ENCODE peak calls at places on chromosome 6, in six cellular contexts. One of them, this sample, is unnamed.

GRCh38 chr6:158474961-158475343 is 84.9 kb upstream of the TMEM181 start:
- DNase-seq in H9: no peak
- DNase-seq in IMR-90: peak
- DNase-seq in mesenchymal stem cell: peak
- DNase-seq in H1: no peak
- DNase-seq in mesendoderm: no peak
- DNase-seq in this sample: no peak

GRCh38 chr6:101706576-101706975 is 313.1 kb downstream of the GRIK2 start:
- DNase-seq in H9: no peak
- DNase-seq in IMR-90: no peak
- DNase-seq in mesenchymal stem cell: no peak
- DNase-seq in H1: no peak
- DNase-seq in mesendoderm: no peak
- DNase-seq in this sample: no peak

GRCh38 chr6:145275787-145276186 is 459.5 kb downstream of the EPM2A start:
- DNase-seq in H9: no peak
- DNase-seq in IMR-90: no peak
- DNase-seq in mesenchymal stem cell: no peak
- DNase-seq in H1: no peak
- DNase-seq in mesendoderm: no peak
- DNase-seq in this sample: no peak

GRCh38 chr6:163261361-163261760 is 153.2 kb upstream of the QKI start:
- DNase-seq in H9: no peak
- DNase-seq in IMR-90: no peak
- DNase-seq in mesenchymal stem cell: no peak
- DNase-seq in H1: no peak
- DNase-seq in mesendoderm: peak
- DNase-seq in this sample: no peak

GRCh38 chr6:118596774-118597332 is 48.8 kb downstream of the PLN start:
- DNase-seq in H9: no peak
- DNase-seq in IMR-90: no peak
- DNase-seq in mesenchymal stem cell: no peak
- DNase-seq in H1: no peak
- DNase-seq in mesendoderm: peak
- DNase-seq in this sample: no peak

GRCh38 chr6:28803337-28803709 is 120.5 kb downstream of the TRIM27 start:
- DNase-seq in H9: no peak
- DNase-seq in IMR-90: no peak
- DNase-seq in mesenchymal stem cell: no peak
- DNase-seq in H1: no peak
- DNase-seq in mesendoderm: peak
- DNase-seq in this sample: no peak

GRCh38 chr6:122753688-122754056 is 25.8 kb upstream of the FABP7 start:
- DNase-seq in H9: no peak
- DNase-seq in IMR-90: no peak
- DNase-seq in mesenchymal stem cell: no peak
- DNase-seq in H1: no peak
- DNase-seq in mesendoderm: no peak
- DNase-seq in this sample: no peak

GRCh38 chr6:56101141-56101553 is 146.2 kb downstream of the COL21A1 start:
- DNase-seq in H9: no peak
- DNase-seq in IMR-90: peak
- DNase-seq in mesenchymal stem cell: peak
- DNase-seq in H1: no peak
- DNase-seq in mesendoderm: no peak
- DNase-seq in this sample: peak

GRCh38 chr6:137880633-137881521 is 13.8 kb downstream of the TNFAIP3 start:
- DNase-seq in H9: no peak
- DNase-seq in IMR-90: no peak
- DNase-seq in mesenchymal stem cell: no peak
- DNase-seq in H1: no peak
- DNase-seq in mesendoderm: no peak
- DNase-seq in this sample: no peak

GRCh38 chr6:54286141-54286540 is 22.1 kb upstream of the TINAG start:
- DNase-seq in H9: no peak
- DNase-seq in IMR-90: no peak
- DNase-seq in mesenchymal stem cell: peak
- DNase-seq in H1: no peak
- DNase-seq in mesendoderm: no peak
- DNase-seq in this sample: no peak

GRCh38 chr6:2596222-2596621 is 154.5 kb downstream of the MYLK4 start:
- DNase-seq in H9: peak
- DNase-seq in IMR-90: no peak
- DNase-seq in mesenchymal stem cell: no peak
- DNase-seq in H1: peak
- DNase-seq in mesendoderm: peak
- DNase-seq in this sample: no peak

GRCh38 chr6:71203211-71203610 is 85.4 kb upstream of the OGFRL1 start:
- DNase-seq in H9: no peak
- DNase-seq in IMR-90: no peak
- DNase-seq in mesenchymal stem cell: no peak
- DNase-seq in H1: no peak
- DNase-seq in mesendoderm: no peak
- DNase-seq in this sample: no peak

GRCh38 chr6:111972714-111973678 is 80.9 kb upstream of the CCN6 start:
- DNase-seq in H9: no peak
- DNase-seq in IMR-90: peak
- DNase-seq in mesenchymal stem cell: peak
- DNase-seq in H1: no peak
- DNase-seq in mesendoderm: peak
- DNase-seq in this sample: peak

GRCh38 chr6:108115598-108116058 is 41.1 kb upstream of the OSTM1 start:
- DNase-seq in H9: peak
- DNase-seq in IMR-90: peak
- DNase-seq in mesenchymal stem cell: peak
- DNase-seq in H1: no peak
- DNase-seq in mesendoderm: peak
- DNase-seq in this sample: peak

GRCh38 chr6:155740781-155741399 is 285.3 kb upstream of the NOX3 start:
- DNase-seq in H9: no peak
- DNase-seq in IMR-90: no peak
- DNase-seq in mesenchymal stem cell: no peak
- DNase-seq in H1: no peak
- DNase-seq in mesendoderm: no peak
- DNase-seq in this sample: no peak

GRCh38 chr6:119129968-119130484 is 51.6 kb upstream of the FAM184A start:
- DNase-seq in H9: no peak
- DNase-seq in IMR-90: peak
- DNase-seq in mesenchymal stem cell: peak
- DNase-seq in H1: no peak
- DNase-seq in mesendoderm: no peak
- DNase-seq in this sample: peak

GRCh38 chr6:55758156-55758942 is 117.0 kb downstream of the BMP5 start:
- DNase-seq in H9: no peak
- DNase-seq in IMR-90: peak
- DNase-seq in mesenchymal stem cell: peak
- DNase-seq in H1: no peak
- DNase-seq in mesendoderm: no peak
- DNase-seq in this sample: peak

GRCh38 chr6:145015739-145016558 is 719.4 kb downstream of the EPM2A start:
- DNase-seq in H9: no peak
- DNase-seq in IMR-90: peak
- DNase-seq in mesenchymal stem cell: peak
- DNase-seq in H1: no peak
- DNase-seq in mesendoderm: peak
- DNase-seq in this sample: peak

GRCh38 chr6:35485402-35485877 is 11.4 kb downstream of the TEAD3 start:
- DNase-seq in H9: peak
- DNase-seq in IMR-90: no peak
- DNase-seq in mesenchymal stem cell: peak
- DNase-seq in H1: no peak
- DNase-seq in mesendoderm: peak
- DNase-seq in this sample: peak

GRCh38 chr6:106475280-106475679 is 114.8 kb downstream of the CRYBG1 start:
- DNase-seq in H9: no peak
- DNase-seq in IMR-90: no peak
- DNase-seq in mesenchymal stem cell: no peak
- DNase-seq in H1: no peak
- DNase-seq in mesendoderm: no peak
- DNase-seq in this sample: no peak

GRCh38 chr6:42509765-42510164 is 54.1 kb upstream of the UBR2 start:
- DNase-seq in H9: no peak
- DNase-seq in IMR-90: peak
- DNase-seq in mesenchymal stem cell: peak
- DNase-seq in H1: no peak
- DNase-seq in mesendoderm: no peak
- DNase-seq in this sample: no peak

GRCh38 chr6:107866606-107867301 is 42.6 kb upstream of the SCML4 start:
- DNase-seq in H9: no peak
- DNase-seq in IMR-90: peak
- DNase-seq in mesenchymal stem cell: peak
- DNase-seq in H1: no peak
- DNase-seq in mesendoderm: peak
- DNase-seq in this sample: peak

GRCh38 chr6:39530201-39530759 is 194.9 kb downstream of the KIF6 start:
- DNase-seq in H9: no peak
- DNase-seq in IMR-90: no peak
- DNase-seq in mesenchymal stem cell: peak
- DNase-seq in H1: no peak
- DNase-seq in mesendoderm: peak
- DNase-seq in this sample: peak

GRCh38 chr6:20630617-20631448 is 96.6 kb downstream of the CDKAL1 start:
- DNase-seq in H9: no peak
- DNase-seq in IMR-90: no peak
- DNase-seq in mesenchymal stem cell: no peak
- DNase-seq in H1: no peak
- DNase-seq in mesendoderm: peak
- DNase-seq in this sample: no peak

GRCh38 chr6:137705166-137706064 is 161.6 kb upstream of the TNFAIP3 start:
- DNase-seq in H9: peak
- DNase-seq in IMR-90: peak
- DNase-seq in mesenchymal stem cell: peak
- DNase-seq in H1: no peak
- DNase-seq in mesendoderm: peak
- DNase-seq in this sample: peak

GRCh38 chr6:143774347-143774746 is 68.8 kb upstream of the LTV1 start:
- DNase-seq in H9: no peak
- DNase-seq in IMR-90: no peak
- DNase-seq in mesenchymal stem cell: no peak
- DNase-seq in H1: no peak
- DNase-seq in mesendoderm: no peak
- DNase-seq in this sample: no peak

GRCh38 chr6:155352812-155353211 is 38.5 kb upstream of the TFB1M start:
- DNase-seq in H9: no peak
- DNase-seq in IMR-90: peak
- DNase-seq in mesenchymal stem cell: peak
- DNase-seq in H1: no peak
- DNase-seq in mesendoderm: no peak
- DNase-seq in this sample: no peak

GRCh38 chr6:133315811-133316210 is 74.7 kb downstream of the EYA4 start:
- DNase-seq in H9: no peak
- DNase-seq in IMR-90: no peak
- DNase-seq in mesenchymal stem cell: no peak
- DNase-seq in H1: no peak
- DNase-seq in mesendoderm: no peak
- DNase-seq in this sample: no peak

GRCh38 chr6:143984670-143985069 is 23.4 kb downstream of the PLAGL1 start:
- DNase-seq in H9: no peak
- DNase-seq in IMR-90: no peak
- DNase-seq in mesenchymal stem cell: no peak
- DNase-seq in H1: no peak
- DNase-seq in mesendoderm: no peak
- DNase-seq in this sample: no peak

GRCh38 chr6:167306401-167306998 is 15.4 kb downstream of the UNC93A start:
- DNase-seq in H9: no peak
- DNase-seq in IMR-90: no peak
- DNase-seq in mesenchymal stem cell: no peak
- DNase-seq in H1: no peak
- DNase-seq in mesendoderm: peak
- DNase-seq in this sample: peak
- H2AK5ac ChIP-seq in H9: no peak
- H2AK5ac ChIP-seq in IMR-90: no peak
- H2AK5ac ChIP-seq in mesenchymal stem cell: peak
- H2AK5ac ChIP-seq in H1: peak
- H2AK5ac ChIP-seq in mesendoderm: no peak
- H2AK5ac ChIP-seq in this sample: no peak

GRCh38 chr6:32154514-32155161 is 697 bp downstream of the PPT2 start:
- DNase-seq in H9: peak
- DNase-seq in IMR-90: peak
- DNase-seq in mesenchymal stem cell: peak
- DNase-seq in H1: no peak
- DNase-seq in mesendoderm: peak
- DNase-seq in this sample: peak
- H2AK5ac ChIP-seq in H9: no peak
- H2AK5ac ChIP-seq in IMR-90: peak
- H2AK5ac ChIP-seq in mesenchymal stem cell: no peak
- H2AK5ac ChIP-seq in H1: no peak
- H2AK5ac ChIP-seq in mesendoderm: no peak
- H2AK5ac ChIP-seq in this sample: peak

DNA sequence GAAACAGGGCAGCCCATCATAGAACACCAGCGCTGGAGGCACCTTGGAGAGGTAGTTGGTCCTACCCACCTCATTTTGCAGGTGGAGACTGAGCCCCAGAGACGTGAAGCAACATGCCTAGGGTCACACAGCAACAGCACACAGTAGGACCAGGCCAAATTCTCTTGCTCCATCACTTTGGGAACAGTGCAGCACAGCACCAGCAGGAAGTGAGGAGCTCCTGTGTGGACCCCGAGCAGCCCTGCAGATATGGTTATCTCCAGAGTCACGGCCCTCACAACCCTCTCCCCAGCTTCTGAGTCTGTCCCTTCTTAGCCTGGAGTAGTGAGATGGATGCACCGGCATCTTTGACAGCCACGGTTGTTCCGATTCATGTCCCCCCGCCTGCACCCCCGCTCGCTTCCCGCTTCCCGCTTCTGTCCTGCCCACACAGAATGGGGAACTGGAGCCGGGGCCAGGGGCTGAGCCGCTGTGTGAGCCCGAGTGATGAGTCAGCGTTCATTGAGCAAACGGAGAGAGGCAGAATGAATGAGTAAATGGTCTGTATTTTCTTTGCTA is 72.6 kb upstream of the DUSP22 start:
- DNase-seq in H9: peak
- DNase-seq in IMR-90: peak
- DNase-seq in mesenchymal stem cell: peak
- DNase-seq in H1: no peak
- DNase-seq in mesendoderm: peak
- DNase-seq in this sample: no peak
- H2AK5ac ChIP-seq in H9: no peak
- H2AK5ac ChIP-seq in IMR-90: no peak
- H2AK5ac ChIP-seq in mesenchymal stem cell: no peak
- H2AK5ac ChIP-seq in H1: no peak
- H2AK5ac ChIP-seq in mesendoderm: no peak
- H2AK5ac ChIP-seq in this sample: no peak

GRCh38 chr6:41489284-41489851 is 56.8 kb upstream of the FOXP4 start:
- DNase-seq in H9: no peak
- DNase-seq in IMR-90: peak
- DNase-seq in mesenchymal stem cell: no peak
- DNase-seq in H1: no peak
- DNase-seq in mesendoderm: peak
- DNase-seq in this sample: no peak
- H2AK5ac ChIP-seq in H9: no peak
- H2AK5ac ChIP-seq in IMR-90: peak
- H2AK5ac ChIP-seq in mesenchymal stem cell: no peak
- H2AK5ac ChIP-seq in H1: peak
- H2AK5ac ChIP-seq in mesendoderm: peak
- H2AK5ac ChIP-seq in this sample: no peak

GRCh38 chr6:10487668-10488327 is 33.4 kb upstream of the GCNT2 start:
- DNase-seq in H9: peak
- DNase-seq in IMR-90: no peak
- DNase-seq in mesenchymal stem cell: no peak
- DNase-seq in H1: peak
- DNase-seq in mesendoderm: no peak
- DNase-seq in this sample: no peak
- H2AK5ac ChIP-seq in H9: no peak
- H2AK5ac ChIP-seq in IMR-90: no peak
- H2AK5ac ChIP-seq in mesenchymal stem cell: no peak
- H2AK5ac ChIP-seq in H1: no peak
- H2AK5ac ChIP-seq in mesendoderm: no peak
- H2AK5ac ChIP-seq in this sample: no peak

GRCh38 chr6:30556964-30557682 is at the start of gene PRR3:
- DNase-seq in H9: peak
- DNase-seq in IMR-90: peak
- DNase-seq in mesenchymal stem cell: peak
- DNase-seq in H1: peak
- DNase-seq in mesendoderm: peak
- DNase-seq in this sample: peak
- H2AK5ac ChIP-seq in H9: no peak
- H2AK5ac ChIP-seq in IMR-90: peak
- H2AK5ac ChIP-seq in mesenchymal stem cell: peak
- H2AK5ac ChIP-seq in H1: no peak
- H2AK5ac ChIP-seq in mesendoderm: peak
- H2AK5ac ChIP-seq in this sample: peak